ENCODE peak calls at places on chromosomes 1 and 21, in six cellular contexts. K is HFF-Myc, A is neural crest cell, E is HFFc6, Q is endothelial cell, L is GM23338. P is an unnamed sample.

GRCh38 chr1:174550296-174550695 is 102.5 kb downstream of the GPR52 start:
- DNase-seq in K (no peak), A (no peak), E (peak), Q (no peak), L (no peak), P (no peak)

GRCh38 chr1:15151377-15151806 is 2.2 kb upstream of the TMEM51 start:
- DNase-seq in K (no peak), A (no peak), E (no peak), Q (no peak), L (no peak), P (no peak)

GRCh38 chr1:25733271-25733670 is 66.7 kb upstream of the SELENON start:
- DNase-seq in K (no peak), A (no peak), E (no peak), Q (no peak), L (no peak), P (no peak)

GRCh38 chr1:36157115-36157903 is 1.3 kb downstream of the MAP7D1 start:
- DNase-seq in K (no peak), A (no peak), E (no peak), Q (no peak), L (peak), P (no peak)

GRCh38 chr1:219771039-219771438 is 157.3 kb downstream of the SLC30A10 start:
- DNase-seq in K (peak), A (no peak), E (peak), Q (no peak), L (peak), P (peak)

GRCh38 chr1:114833421-114833820 is 21.2 kb upstream of the SYCP1 start:
- DNase-seq in K (no peak), A (no peak), E (peak), Q (no peak), L (no peak), P (no peak)

GRCh38 chr1:27481994-27482620 is 7.9 kb downstream of the WASF2 start:
- DNase-seq in K (no peak), A (no peak), E (no peak), Q (no peak), L (no peak), P (no peak)

GRCh38 chr21:37563641-37564340 is 197.2 kb downstream of the DYRK1A start:
- DNase-seq in K (peak), A (peak), E (peak), Q (peak), L (peak), P (peak)

GRCh38 chr1:54871275-54872040 is 15.5 kb downstream of the DHCR24 start:
- DNase-seq in K (no peak), A (no peak), E (no peak), Q (no peak), L (no peak), P (no peak)

GRCh38 chr1:228836427-228836826 is 101.1 kb downstream of the RHOU start:
- DNase-seq in K (no peak), A (no peak), E (no peak), Q (no peak), L (no peak), P (no peak)

GRCh38 chr1:8666394-8667167 is 150.9 kb downstream of the RERE start:
- DNase-seq in K (no peak), A (no peak), E (peak), Q (no peak), L (no peak), P (no peak)

GRCh38 chr1:229891227-229891626 is 175.8 kb upstream of the GALNT2 start:
- DNase-seq in K (no peak), A (no peak), E (no peak), Q (no peak), L (no peak), P (no peak)

GRCh38 chr1:11648732-11649158 is 5.5 kb downstream of the FBXO2 start:
- DNase-seq in K (no peak), A (no peak), E (no peak), Q (no peak), L (peak), P (no peak)

GRCh38 chr1:85460555-85461088 is 4.3 kb downstream of the DDAH1 start:
- DNase-seq in K (no peak), A (no peak), E (no peak), Q (no peak), L (no peak), P (no peak)

GRCh38 chr1:203173566-203173965 is 2.1 kb downstream of the MYBPH start:
- DNase-seq in K (no peak), A (no peak), E (no peak), Q (no peak), L (no peak), P (no peak)

GRCh38 chr21:44820851-44821250 is 3.0 kb upstream of the SUMO3 start:
- DNase-seq in K (no peak), A (no peak), E (peak), Q (no peak), L (no peak), P (peak)

GRCh38 chr21:28543975-28544374 is 448.7 kb downstream of the LTN1 start:
- DNase-seq in K (no peak), A (no peak), E (no peak), Q (no peak), L (no peak), P (no peak)

GRCh38 chr1:93605812-93606512 is 75.7 kb downstream of the BCAR3 start:
- DNase-seq in K (peak), A (no peak), E (peak), Q (no peak), L (no peak), P (no peak)

GRCh38 chr1:160108888-160109662 is 6.5 kb upstream of the ATP1A2 start:
- DNase-seq in K (peak), A (peak), E (peak), Q (peak), L (peak), P (no peak)

GRCh38 chr1:189606795-189607476 is 870.7 kb downstream of the BRINP3 start:
- DNase-seq in K (no peak), A (no peak), E (no peak), Q (no peak), L (no peak), P (peak)

GRCh38 chr1:159916240-159917051 is 8.9 kb downstream of the TAGLN2 start:
- DNase-seq in K (no peak), A (no peak), E (peak), Q (no peak), L (peak), P (peak)

GRCh38 chr1:157399984-157400382 is 152.3 kb downstream of the FCRL5 start:
- DNase-seq in K (no peak), A (no peak), E (no peak), Q (no peak), L (no peak), P (no peak)

GRCh38 chr1:186326009-186326408 is 49.0 kb downstream of the TPR start:
- DNase-seq in K (no peak), A (no peak), E (peak), Q (no peak), L (no peak), P (no peak)

GRCh38 chr1:186325239-186325638 is 49.8 kb downstream of the TPR start:
- DNase-seq in K (peak), A (no peak), E (peak), Q (no peak), L (peak), P (peak)

GRCh38 chr1:186327331-186327730 is 47.7 kb downstream of the TPR start:
- DNase-seq in K (no peak), A (no peak), E (no peak), Q (no peak), L (no peak), P (no peak)

DNA sequence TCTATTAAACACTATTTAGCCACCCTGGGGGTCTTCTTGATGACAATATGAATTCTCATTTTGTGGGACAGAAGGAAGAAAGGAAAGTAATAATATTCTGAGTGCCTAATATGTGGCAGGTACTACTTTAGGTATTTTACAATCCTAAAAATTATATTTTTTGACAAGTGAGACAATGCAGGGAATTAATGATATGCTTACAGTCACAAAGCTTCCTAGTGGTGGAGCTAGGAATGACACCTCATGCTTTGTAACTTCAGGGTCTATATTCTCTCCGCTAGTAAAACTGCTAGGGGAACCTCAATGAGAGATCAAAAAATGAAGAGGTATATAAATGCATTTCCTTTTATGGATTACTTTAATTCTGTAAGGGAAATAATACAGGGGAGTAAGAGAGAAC is 44.3 kb downstream of the TPR start:
- DNase-seq in K (no peak), A (no peak), E (no peak), Q (no peak), L (peak), P (no peak)
- TF ChIP-seq CTCF in K (peak), A (peak), E (peak), Q (peak), L (peak), P (peak)

GRCh38 chr1:154145986-154146385 is 8.9 kb downstream of the NUP210L start:
- DNase-seq in K (no peak), A (no peak), E (no peak), Q (no peak), L (peak), P (no peak)
- TF ChIP-seq CTCF in K (peak), A (peak), E (peak), Q (peak), L (peak), P (no peak)

GRCh38 chr1:16621300-16621658 is 7.9 kb upstream of the NBPF1 start:
- DNase-seq in K (no peak), A (no peak), E (no peak), Q (no peak), L (peak), P (no peak)
- TF ChIP-seq CTCF in K (no peak), A (peak), E (peak), Q (peak), L (no peak), P (no peak)

DNA sequence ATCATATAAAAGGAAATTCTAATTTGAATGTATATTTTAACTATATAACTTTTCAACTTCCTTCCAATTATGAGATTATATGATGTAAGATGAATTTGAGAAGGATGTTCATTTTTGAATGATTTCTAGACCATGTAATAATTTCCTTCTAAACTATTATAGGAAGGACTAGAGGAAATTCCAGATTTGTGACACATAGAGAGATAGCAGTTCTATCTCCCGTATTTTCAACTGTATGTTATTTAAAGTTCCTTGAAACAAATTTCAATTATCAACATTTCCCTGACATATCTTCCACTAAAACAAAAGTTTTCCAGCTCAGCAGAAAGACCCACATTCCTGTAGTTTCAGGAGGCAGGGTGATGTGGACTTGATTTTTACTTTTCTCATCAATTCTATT is 396.7 kb upstream of the C1orf87 start:
- DNase-seq in K (no peak), A (no peak), E (no peak), Q (no peak), L (no peak), P (no peak)
- TF ChIP-seq CTCF in K (no peak), A (no peak), E (no peak), Q (no peak), L (no peak), P (no peak)

P was measured in AG04449.